ENCODE peak calls at places on chromosomes 5 and 9, in five cellular contexts. One of them, this sample, is unnamed.

GRCh38 chr5:180673371-180674252 is 24.2 kb upstream of the FLT4 start:
- DNase-seq in A549: no peak
- DNase-seq in H1: peak
- DNase-seq in prostate gland: no peak
- DNase-seq in heart left ventricle: no peak
- DNase-seq in this sample: no peak

GRCh38 chr9:119435066-119435465 is 65.8 kb upstream of the BRINP1 start:
- DNase-seq in H1: no peak
- DNase-seq in prostate gland: no peak
- DNase-seq in heart left ventricle: no peak
- DNase-seq in A549: no peak
- DNase-seq in this sample: no peak

GRCh38 chr9:98962861-98963260 is 19.2 kb downstream of the COL15A1 start:
- DNase-seq in heart left ventricle: no peak
- DNase-seq in A549: no peak
- DNase-seq in H1: no peak
- DNase-seq in prostate gland: no peak
- DNase-seq in this sample: no peak

GRCh38 chr9:99433555-99433954 is 211.5 kb downstream of the SEC61B start:
- DNase-seq in prostate gland: no peak
- DNase-seq in heart left ventricle: no peak
- DNase-seq in A549: peak
- DNase-seq in H1: no peak
- DNase-seq in this sample: no peak

GRCh38 chr9:135563039-135563476 is 1.5 kb downstream of the PAEP start:
- DNase-seq in A549: no peak
- DNase-seq in prostate gland: no peak
- DNase-seq in heart left ventricle: no peak
- DNase-seq in H1: no peak
- DNase-seq in this sample: no peak

GRCh38 chr5:135486131-135486530 is 34.0 kb upstream of the TIFAB start:
- DNase-seq in heart left ventricle: no peak
- DNase-seq in A549: no peak
- DNase-seq in prostate gland: no peak
- DNase-seq in H1: no peak
- DNase-seq in this sample: no peak

GRCh38 chr5:119275146-119275872 is 80.5 kb upstream of the TNFAIP8 start:
- DNase-seq in heart left ventricle: no peak
- DNase-seq in prostate gland: no peak
- DNase-seq in A549: no peak
- DNase-seq in H1: no peak
- DNase-seq in this sample: no peak

GRCh38 chr9:7094052-7094451 is 336.3 kb downstream of the KDM4C start:
- DNase-seq in heart left ventricle: no peak
- DNase-seq in prostate gland: no peak
- DNase-seq in A549: no peak
- DNase-seq in H1: no peak
- DNase-seq in this sample: no peak

GRCh38 chr5:81302596-81302995 is 1.2 kb downstream of the ZCCHC9 start:
- DNase-seq in A549: no peak
- DNase-seq in prostate gland: no peak
- DNase-seq in H1: no peak
- DNase-seq in heart left ventricle: no peak
- DNase-seq in this sample: no peak

GRCh38 chr5:81305783-81306182 is 4.4 kb downstream of the ZCCHC9 start:
- DNase-seq in H1: no peak
- DNase-seq in heart left ventricle: no peak
- DNase-seq in prostate gland: no peak
- DNase-seq in A549: no peak
- DNase-seq in this sample: no peak

GRCh38 chr5:81297531-81297930 is 3.9 kb upstream of the ZCCHC9 start:
- DNase-seq in heart left ventricle: no peak
- DNase-seq in A549: no peak
- DNase-seq in H1: no peak
- DNase-seq in prostate gland: no peak
- DNase-seq in this sample: no peak

GRCh38 chr5:81303563-81303962 is 2.2 kb downstream of the ZCCHC9 start:
- DNase-seq in A549: no peak
- DNase-seq in heart left ventricle: no peak
- DNase-seq in H1: no peak
- DNase-seq in prostate gland: no peak
- DNase-seq in this sample: no peak

GRCh38 chr5:81301221-81302015 is at the start of gene ZCCHC9:
- DNase-seq in H1: peak
- DNase-seq in A549: peak
- DNase-seq in prostate gland: peak
- DNase-seq in heart left ventricle: peak
- DNase-seq in this sample: peak
- TF ChIP-seq CTCF in H1: no peak
- TF ChIP-seq CTCF in A549: no peak
- TF ChIP-seq CTCF in prostate gland: peak
- TF ChIP-seq CTCF in heart left ventricle: peak
- TF ChIP-seq CTCF in this sample: peak

DNA sequence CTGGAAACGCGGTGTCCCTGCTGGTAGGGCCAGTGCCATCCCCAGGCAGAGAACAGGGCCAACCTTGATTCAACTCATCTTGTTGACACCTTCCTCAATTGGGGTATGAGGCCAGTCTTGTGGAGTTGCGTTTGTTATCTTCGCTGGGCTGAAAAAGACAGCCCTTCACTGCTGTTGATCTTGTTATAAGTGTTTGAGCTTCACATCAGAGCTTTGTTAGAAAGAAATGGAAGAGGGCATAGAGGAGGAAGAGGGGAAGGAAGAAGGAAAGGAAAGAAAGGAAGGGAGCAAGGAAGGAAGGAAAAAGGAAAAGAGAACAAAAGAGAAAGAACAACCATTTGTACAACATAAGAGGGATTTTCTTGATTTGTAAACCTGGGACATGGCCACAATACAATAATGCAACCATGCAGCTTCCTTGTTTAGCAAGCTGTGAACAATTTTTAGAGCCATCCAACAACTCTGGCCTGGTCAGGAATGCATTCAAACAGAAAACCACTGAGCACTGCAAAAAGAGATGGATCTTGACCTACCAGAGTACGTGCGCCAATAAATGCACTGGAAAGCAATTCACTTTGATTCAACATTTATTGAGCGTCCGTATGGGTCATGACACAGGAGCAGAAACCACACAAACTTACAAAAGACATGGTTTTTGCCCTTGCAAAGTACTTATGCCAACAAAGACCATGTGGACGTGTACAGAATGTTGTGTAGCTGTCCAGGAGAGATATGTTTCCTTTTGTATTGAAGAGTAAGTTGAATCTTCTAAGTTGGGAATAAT is 152.9 kb downstream of the TLE1 start:
- DNase-seq in prostate gland: no peak
- DNase-seq in H1: no peak
- DNase-seq in A549: no peak
- DNase-seq in heart left ventricle: no peak
- DNase-seq in this sample: no peak
- H3K4me3 ChIP-seq in prostate gland: no peak
- H3K4me3 ChIP-seq in H1: no peak
- H3K4me3 ChIP-seq in A549: no peak
- H3K4me3 ChIP-seq in heart left ventricle: no peak
- H3K4me3 ChIP-seq in this sample: no peak

GRCh38 chr9:129640086-129640870 is 1.7 kb downstream of the ASB6 start:
- DNase-seq in A549: no peak
- DNase-seq in prostate gland: no peak
- DNase-seq in H1: no peak
- DNase-seq in heart left ventricle: no peak
- DNase-seq in this sample: no peak

GRCh38 chr9:129639034-129639630 is 2.8 kb downstream of the ASB6 start:
- DNase-seq in heart left ventricle: no peak
- DNase-seq in A549: no peak
- DNase-seq in H1: no peak
- DNase-seq in prostate gland: no peak
- DNase-seq in this sample: no peak

GRCh38 chr9:129637673-129638439 is 4.1 kb downstream of the ASB6 start:
- DNase-seq in prostate gland: no peak
- DNase-seq in A549: no peak
- DNase-seq in H1: no peak
- DNase-seq in heart left ventricle: no peak
- DNase-seq in this sample: no peak

GRCh38 chr9:129640871-129641750 is 840 bp downstream of the ASB6 start:
- DNase-seq in heart left ventricle: no peak
- DNase-seq in A549: no peak
- DNase-seq in H1: no peak
- DNase-seq in prostate gland: no peak
- DNase-seq in this sample: no peak

GRCh38 chr9:129639756-129640085 is 2.2 kb downstream of the ASB6 start:
- DNase-seq in H1: no peak
- DNase-seq in heart left ventricle: no peak
- DNase-seq in A549: no peak
- DNase-seq in prostate gland: no peak
- DNase-seq in this sample: no peak
- H3K27ac ChIP-seq in H1: no peak
- H3K27ac ChIP-seq in heart left ventricle: no peak
- H3K27ac ChIP-seq in A549: no peak
- H3K27ac ChIP-seq in prostate gland: no peak
- H3K27ac ChIP-seq in this sample: peak

GRCh38 chr5:177456591-177456964 is 10.0 kb downstream of the PRR7 start:
- DNase-seq in prostate gland: no peak
- DNase-seq in heart left ventricle: no peak
- DNase-seq in A549: no peak
- DNase-seq in H1: no peak
- DNase-seq in this sample: no peak
- TF ChIP-seq CTCF in prostate gland: no peak
- TF ChIP-seq CTCF in heart left ventricle: peak
- TF ChIP-seq CTCF in A549: no peak
- TF ChIP-seq CTCF in H1: no peak
- TF ChIP-seq CTCF in this sample: no peak

DNA sequence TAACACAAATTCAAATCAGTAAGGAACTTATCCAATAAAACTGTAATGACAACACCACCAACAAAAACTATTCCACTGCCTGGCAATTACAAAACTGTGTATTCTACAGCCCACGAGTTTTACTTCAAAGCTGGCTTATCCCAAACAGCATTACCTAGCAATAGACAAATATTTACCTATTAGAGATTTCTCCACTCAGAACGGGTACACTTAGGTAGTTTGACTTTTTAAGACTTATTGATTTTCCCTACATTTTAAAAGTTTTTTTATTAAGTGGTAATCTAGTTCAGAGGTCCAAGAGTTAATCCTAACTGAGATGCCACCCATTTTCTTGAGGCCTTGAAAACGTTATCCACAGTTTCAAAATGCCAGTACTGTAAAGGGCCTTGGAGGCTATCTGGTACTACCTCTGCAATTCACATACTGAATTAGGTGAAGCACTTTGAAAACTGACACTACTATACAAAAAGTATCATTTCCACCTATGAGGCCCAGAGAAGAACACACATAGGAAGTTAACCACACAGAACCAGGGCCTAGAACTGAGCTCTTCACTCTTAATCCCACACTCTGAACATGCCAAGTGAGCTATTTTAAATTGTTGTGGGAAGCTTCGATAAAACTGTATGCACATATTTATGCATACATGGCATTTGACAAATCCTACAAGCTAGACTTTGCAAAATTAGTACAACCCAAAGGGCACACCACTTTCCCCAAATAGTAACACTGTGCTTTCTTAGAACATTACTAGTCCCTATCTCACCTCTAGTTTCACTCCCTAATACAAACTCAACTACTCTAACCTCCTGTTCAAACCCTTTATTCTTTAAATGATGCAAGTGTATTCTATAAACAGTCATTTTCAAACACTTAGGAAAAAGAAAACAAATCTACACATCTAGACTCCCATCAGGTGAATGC is 2.1 kb downstream of the NADK2 start:
- DNase-seq in heart left ventricle: no peak
- DNase-seq in H1: no peak
- DNase-seq in A549: no peak
- DNase-seq in prostate gland: no peak
- DNase-seq in this sample: no peak
- H3K4me3 ChIP-seq in heart left ventricle: peak
- H3K4me3 ChIP-seq in H1: no peak
- H3K4me3 ChIP-seq in A549: no peak
- H3K4me3 ChIP-seq in prostate gland: no peak
- H3K4me3 ChIP-seq in this sample: peak

DNA sequence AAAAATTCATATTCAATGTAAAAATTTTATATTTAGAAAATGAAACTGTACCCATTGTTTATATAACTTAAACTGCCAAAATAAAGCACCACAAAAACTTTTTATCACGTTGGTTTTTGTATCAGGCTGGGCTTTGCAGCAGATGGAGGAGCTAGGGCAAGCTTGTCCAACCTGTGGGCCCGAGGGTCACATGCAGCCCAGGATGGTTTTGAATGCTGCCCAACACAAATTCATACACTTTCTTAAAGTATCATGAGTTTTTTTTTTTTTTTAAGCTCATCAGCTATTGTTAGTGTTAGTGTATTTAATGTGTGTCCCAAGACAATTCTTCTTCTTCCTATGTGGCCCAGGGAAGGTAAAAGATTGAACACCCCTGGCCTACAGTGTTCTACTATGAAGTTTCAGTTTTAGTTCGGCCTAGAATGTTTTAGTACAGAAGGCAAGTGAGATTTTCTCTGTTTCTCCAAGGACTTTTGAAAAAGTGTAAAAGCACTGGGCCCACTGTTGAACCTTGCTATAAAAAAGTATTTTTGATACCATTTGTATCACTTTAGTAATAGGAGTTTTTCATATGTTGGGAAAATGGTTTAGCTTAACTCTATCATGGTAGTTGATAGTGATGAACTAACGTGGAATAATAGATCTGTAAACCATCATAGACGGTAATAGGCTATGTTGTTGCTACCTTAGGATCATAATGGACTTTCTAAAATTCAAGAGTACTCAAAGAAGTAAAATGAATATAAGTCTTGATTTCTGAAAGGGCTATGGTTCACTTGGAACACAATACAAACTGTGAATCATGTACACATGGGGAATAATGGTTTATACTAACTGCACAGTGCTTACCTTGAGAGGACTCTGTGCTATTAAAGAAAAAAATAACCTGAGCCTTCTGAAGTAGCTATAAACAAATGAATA is 2.9 kb downstream of the CDKN2A start:
- DNase-seq in H1: no peak
- DNase-seq in heart left ventricle: no peak
- DNase-seq in A549: no peak
- DNase-seq in prostate gland: no peak
- DNase-seq in this sample: no peak
- H3K27ac ChIP-seq in H1: no peak
- H3K27ac ChIP-seq in heart left ventricle: no peak
- H3K27ac ChIP-seq in A549: no peak
- H3K27ac ChIP-seq in prostate gland: no peak
- H3K27ac ChIP-seq in this sample: no peak

This sample was measured in dorsolateral prefrontal cortex.